ENCODE peak calls at places on chromosomes 12 and 14, in ten cellular contexts. O is breast epithelium; I is spleen; D is neuronal stem cell; T is IMR-90; X is CD8-positive, alpha-beta T cell; U is PC-3; B is WERI-Rb-1; Z is ascending aorta; N is GM23338. L is an unnamed sample.

GRCh38 chr12:59372971-59373370 is 222.9 kb upstream of the SLC16A7 start:
- DNase-seq in T (peak; percentile 21), X (no peak), I (no peak), N (peak; percentile 79), B (peak; percentile 41), O (no peak), Z (no peak), U (peak; percentile 52), D (no peak), L (no peak)

GRCh38 chr14:65926504-65926903 is 514.0 kb downstream of the FUT8 start:
- DNase-seq in N (peak; percentile 76), T (no peak), Z (no peak), X (no peak), I (no peak), U (no peak), D (no peak), O (no peak), B (no peak), L (no peak)

GRCh38 chr12:98418357-98419075 is 96.9 kb upstream of the TMPO start:
- DNase-seq in O (peak; percentile 82), Z (peak; percentile 98), B (no peak), D (no peak), T (peak; percentile 93), X (no peak), U (peak; percentile 92), I (no peak), N (peak; percentile 74), L (peak; percentile 9)

GRCh38 chr14:69154779-69155178 is 1.9 kb upstream of the DCAF5 start:
- DNase-seq in Z (peak; percentile 68), O (no peak), I (no peak), D (no peak), N (peak; percentile 59), B (peak; percentile 29), T (no peak), U (peak; percentile 70), X (no peak), L (no peak)

GRCh38 chr14:29773990-29774389 is 153.7 kb downstream of the PRKD1 start:
- DNase-seq in X (no peak), O (no peak), I (no peak), Z (no peak), N (no peak), T (no peak), B (no peak), D (no peak), U (no peak), L (no peak)

GRCh38 chr12:54991161-54991991 is 6.8 kb upstream of the TESPA1 start:
- DNase-seq in N (no peak), U (no peak), T (no peak), O (no peak), Z (no peak), D (no peak), X (no peak), B (no peak), I (no peak), L (no peak)

GRCh38 chr12:53004582-53004981 is 1.7 kb upstream of the EIF4B start:
- DNase-seq in D (no peak), T (peak; percentile 24), I (no peak), X (no peak), U (no peak), B (no peak), O (no peak), Z (no peak), N (peak; percentile 49), L (no peak)

GRCh38 chr12:85804663-85805062 is 31.5 kb downstream of the RASSF9 start:
- DNase-seq in Z (no peak), I (no peak), N (no peak), O (no peak), B (no peak), U (no peak), D (no peak), X (no peak), T (no peak), L (no peak)

GRCh38 chr12:18281941-18282340 is 20.6 kb downstream of the PIK3C2G start:
- DNase-seq in D (no peak), X (no peak), T (no peak), B (no peak), U (no peak), N (no peak), O (no peak), I (no peak), Z (no peak), L (no peak)

GRCh38 chr12:70043490-70044138 is 199.6 kb upstream of the CNOT2 start:
- DNase-seq in O (no peak), N (no peak), Z (no peak), T (no peak), B (no peak), U (peak; percentile 12), I (no peak), X (no peak), D (no peak), L (no peak)

GRCh38 chr14:42884100-42884499 is 1277.4 kb downstream of the LRFN5 start:
- DNase-seq in Z (no peak), B (no peak), O (no peak), D (no peak), X (no peak), N (no peak), U (peak; percentile 66), T (peak; percentile 93), I (no peak), L (no peak)

GRCh38 chr14:78157855-78158436 is 12.2 kb upstream of the NRXN3 start:
- DNase-seq in N (peak; percentile 54), I (no peak), Z (no peak), U (peak; percentile 24), D (peak; percentile 39), O (no peak), B (no peak), T (peak; percentile 1), X (no peak), L (no peak)

GRCh38 chr12:50326636-50327284 is 43.4 kb upstream of the LIMA1 start:
- DNase-seq in X (no peak), I (no peak), B (no peak), Z (no peak), N (no peak), O (no peak), U (peak; percentile 88), T (peak; percentile 72), D (no peak), L (no peak)

GRCh38 chr14:34536951-34537676 is 2.4 kb downstream of the EAPP start:
- DNase-seq in B (no peak), U (no peak), O (no peak), N (no peak), D (no peak), Z (no peak), T (peak; percentile 76), X (no peak), I (no peak), L (no peak)

GRCh38 chr14:41604793-41605534 is 1.7 kb upstream of the LRFN5 start:
- DNase-seq in U (no peak), T (peak; percentile 86), B (peak; percentile 48), Z (no peak), O (peak; percentile 51), X (no peak), N (peak; percentile 93), D (peak; percentile 81), I (peak; percentile 75), L (no peak)

GRCh38 chr14:104865069-104865630 is at the start of gene CEP170B:
- DNase-seq in U (peak; percentile 36), B (peak; percentile 24), I (peak; percentile 74), D (no peak), O (no peak), Z (no peak), X (no peak), N (peak; percentile 57), T (peak; percentile 21), L (no peak)

GRCh38 chr12:55499231-55499630 is 7.1 kb downstream of the OR6C68 start:
- DNase-seq in I (no peak), U (no peak), N (no peak), D (no peak), O (no peak), Z (no peak), T (no peak), B (no peak), X (no peak), L (no peak)

GRCh38 chr12:13347241-13348043 is 150.9 kb downstream of the EMP1 start:
- DNase-seq in B (no peak), O (no peak), U (peak; percentile 54), D (no peak), Z (no peak), T (peak; percentile 56), I (no peak), N (no peak), X (no peak), L (no peak)

GRCh38 chr12:56725723-56726102 is 614 bp upstream of the NACA start:
- DNase-seq in Z (no peak), N (no peak), I (no peak), T (no peak), O (no peak), D (no peak), B (no peak), U (no peak), X (no peak), L (no peak)
- H3K4me3 ChIP-seq in Z (peak overlapping the region; percentile 72), N (peak overlapping the region; percentile 93), I (peak overlapping the region; percentile 85), T (peak overlapping the region; percentile 80), O (peak overlapping the region; percentile 97), D (peak overlapping the region; percentile 82), B (peak overlapping the region; percentile 96), U (peak overlapping the region; percentile 88), X (peak overlapping the region; percentile 88), L (peak overlapping the region; percentile 75)

GRCh38 chr12:6871052-6871957 is 1.8 kb downstream of the SPSB2 start:
- DNase-seq in T (no peak), X (no peak), N (peak; percentile 36), I (peak; percentile 80), U (peak; percentile 69), D (no peak), O (no peak), Z (no peak), B (peak; percentile 37), L (no peak)
- H3K4me3 ChIP-seq in T (no peak overlapping the region), X (peak overlapping the region; percentile 99), N (peak overlapping the region; percentile 99), I (no peak overlapping the region), U (peak overlapping the region; percentile 78), D (no peak overlapping the region), O (peak overlapping the region; percentile 70), Z (peak overlapping the region; percentile 82), B (no peak overlapping the region), L (no peak overlapping the region)

DNA sequence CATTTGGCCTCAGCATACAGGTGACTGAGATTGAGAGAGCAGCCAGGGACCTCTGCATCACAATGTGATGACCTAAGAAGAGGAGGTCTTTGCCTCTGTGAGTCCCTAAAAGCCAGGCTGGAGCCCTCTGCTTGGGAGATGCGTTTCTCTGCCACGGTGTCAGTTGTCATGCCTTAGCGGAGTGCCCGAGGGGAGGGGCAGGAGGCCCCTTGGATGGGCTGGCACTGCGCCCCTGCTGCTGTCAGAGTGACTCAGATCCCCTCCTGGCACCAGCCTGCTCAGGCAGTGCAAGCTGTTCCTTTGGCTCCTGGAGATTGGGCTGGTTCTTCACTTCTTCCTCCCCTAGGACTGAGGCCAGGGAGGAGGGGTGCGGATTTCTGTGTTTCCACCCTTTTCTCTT is 64.9 kb upstream of the KCNA5 start:
- DNase-seq in T (no peak), U (peak; percentile 2), B (no peak), I (no peak), O (no peak), Z (no peak), X (no peak), N (no peak), D (no peak), L (no peak)
- H3K4me3 ChIP-seq in T (no peak overlapping the region), U (no peak overlapping the region), B (no peak overlapping the region), I (no peak overlapping the region), O (no peak overlapping the region), Z (no peak overlapping the region), X (no peak overlapping the region), N (no peak overlapping the region), D (no peak overlapping the region), L (no peak overlapping the region)

DNA sequence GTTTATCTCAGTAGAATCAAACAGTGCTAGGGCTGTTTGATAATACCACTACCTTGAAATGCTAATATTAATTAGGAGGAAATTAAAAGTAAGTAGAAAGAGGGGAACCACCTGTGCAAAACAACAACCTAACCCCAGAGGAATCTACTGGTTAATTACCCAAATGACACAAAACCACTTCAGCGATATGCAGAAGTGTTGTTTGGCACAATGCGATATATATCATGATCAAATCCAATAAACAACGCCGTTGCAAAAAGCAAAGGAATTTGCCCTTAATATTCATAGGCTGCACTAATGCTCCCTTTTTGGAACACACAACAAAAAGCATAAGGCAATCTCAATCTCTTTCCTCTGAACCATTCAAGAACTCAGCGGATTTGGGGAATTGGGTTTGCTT is 1.6 kb downstream of the MAP4K5 start:
- DNase-seq in O (no peak), U (peak; percentile 26), D (no peak), T (no peak), X (no peak), Z (no peak), N (no peak), I (no peak), B (no peak), L (no peak)
- H3K4me3 ChIP-seq in O (peak overlapping the region; percentile 98), U (peak overlapping the region; percentile 82), D (peak overlapping the region; percentile 86), T (peak overlapping the region; percentile 95), X (no peak overlapping the region), Z (peak overlapping the region; percentile 77), N (peak overlapping the region; percentile 82), I (no peak overlapping the region), B (peak overlapping the region; percentile 90), L (peak overlapping the region; percentile 78)